ENCODE peak calls at places on chromosomes 12 and 14, in eight cellular contexts. B, Y, K, F, U, M, E and X are unnamed samples. For H3K27me3, the result is how much of the 10 kb centered on the place peaks cover.

GRCh38 chr14:77375973-77376372 is 921 bp downstream of the TMED8 start:
- DNase-seq in U (no peak), K (no peak), B (no peak), Y (no peak), F (no peak), E (no peak), M (no peak), X (no peak)

GRCh38 chr14:85333313-85333712 is 196.6 kb upstream of the FLRT2 start:
- DNase-seq in M (no peak), Y (no peak), U (no peak), E (no peak), K (peak), B (peak), F (peak), X (no peak)

GRCh38 chr12:92438641-92439396 is 264.0 kb upstream of the PLEKHG7 start:
- DNase-seq in E (no peak), U (no peak), Y (no peak), F (no peak), M (no peak), B (no peak), K (no peak), X (no peak)

GRCh38 chr14:65927871-65928270 is 515.3 kb downstream of the FUT8 start:
- DNase-seq in F (no peak), K (no peak), U (no peak), B (no peak), E (peak), Y (no peak), M (peak), X (no peak)

GRCh38 chr12:60819794-60820193 is 1224.0 kb downstream of the SLC16A7 start:
- DNase-seq in E (no peak), M (no peak), K (no peak), Y (no peak), B (no peak), U (no peak), F (no peak), X (no peak)

GRCh38 chr14:28913056-28913455 is 146.5 kb downstream of the FOXG1 start:
- DNase-seq in M (no peak), Y (no peak), U (no peak), F (no peak), K (no peak), E (no peak), B (no peak), X (no peak)

GRCh38 chr12:14952295-14952995 is 9.0 kb downstream of the ARHGDIB start:
- DNase-seq in K (peak), B (peak), E (peak), Y (no peak), U (no peak), F (peak), M (peak), X (no peak)

GRCh38 chr12:123250471-123251383 is 17.5 kb downstream of the MTRFR start:
- DNase-seq in M (no peak), E (no peak), F (peak), Y (no peak), K (peak), B (no peak), U (no peak), X (no peak)

GRCh38 chr14:100450736-100451135 is 127.6 kb downstream of the SLC25A47 start:
- DNase-seq in B (no peak), Y (no peak), F (no peak), U (no peak), K (no peak), E (no peak), M (no peak), X (no peak)

GRCh38 chr12:11650697-11651281 is 1.3 kb downstream of the ETV6 start:
- DNase-seq in K (peak), U (no peak), F (peak), B (peak), Y (no peak), E (no peak), M (peak), X (no peak)

GRCh38 chr14:97138801-97139200 is 341.6 kb downstream of the VRK1 start:
- DNase-seq in U (no peak), Y (no peak), E (no peak), F (peak), K (no peak), B (no peak), M (no peak), X (no peak)

GRCh38 chr14:92751819-92752218 is 3.4 kb upstream of the LGMN start:
- DNase-seq in B (no peak), Y (no peak), K (no peak), U (no peak), E (no peak), F (no peak), M (no peak), X (no peak)

GRCh38 chr12:64610660-64611429 is 550 bp downstream of the RASSF3 start:
- DNase-seq in B (peak), U (no peak), M (peak), E (peak), F (peak), Y (no peak), K (no peak), X (no peak)

GRCh38 chr12:96989916-96990315 is 82.9 kb downstream of the NEDD1 start:
- DNase-seq in Y (peak), U (no peak), F (peak), B (no peak), K (peak), M (no peak), E (no peak), X (no peak)

DNA sequence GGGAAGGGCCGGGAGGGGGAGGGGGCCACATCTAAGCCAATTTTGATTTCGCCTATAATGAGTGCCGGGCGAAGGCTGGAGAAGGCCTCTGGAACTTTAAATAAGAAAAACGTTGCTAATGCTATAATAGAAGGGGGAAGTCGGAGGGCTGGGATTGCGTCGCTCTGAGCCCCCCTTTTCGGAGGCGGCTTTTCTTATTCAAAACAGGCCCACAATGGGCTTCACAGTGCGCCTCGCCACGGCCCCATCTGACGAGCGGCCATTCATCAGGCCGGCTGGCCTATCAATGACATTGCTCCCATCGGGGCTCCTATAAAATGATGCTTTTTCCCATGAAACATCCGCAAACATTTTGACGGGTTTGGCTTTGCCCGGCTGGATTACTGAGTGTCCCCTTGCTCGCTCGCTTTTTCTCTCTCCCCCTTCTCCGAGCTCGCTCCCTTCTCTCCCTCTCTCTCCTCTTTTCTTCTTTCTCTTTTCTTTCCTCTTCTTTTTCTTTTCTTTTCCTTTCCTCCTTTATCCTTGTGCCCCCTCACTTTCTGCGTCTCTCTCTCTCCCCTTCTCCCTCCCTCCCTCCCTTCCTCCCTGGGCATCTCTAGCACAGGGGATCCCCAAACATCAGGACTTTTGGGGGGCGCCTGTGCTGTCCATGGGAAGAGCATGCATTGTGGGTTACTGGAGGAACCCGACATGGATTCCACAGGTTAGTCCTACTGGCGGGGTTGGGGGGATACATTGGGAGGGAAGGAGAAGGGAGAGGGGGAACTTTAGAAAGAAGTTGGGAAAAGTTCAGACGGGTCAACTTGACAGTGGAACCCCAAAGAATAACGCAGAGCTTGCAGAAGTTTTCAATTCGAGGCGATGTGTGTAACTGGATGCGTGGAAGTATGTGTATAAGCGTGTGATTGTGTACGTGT is at the start of gene RFX4:
- DNase-seq in E (no peak), M (no peak), Y (no peak), B (no peak), K (no peak), U (no peak), F (no peak), X (no peak)
- H3K27me3 ChIP-seq in E (under half), M (under half), Y (half or more), B (half or more), K (half or more), U (under half), F (half or more), X (under half)

GRCh38 chr12:116881325-116881866 is at the start of gene HRK:
- DNase-seq in M (no peak), K (no peak), F (no peak), B (no peak), E (no peak), Y (no peak), U (no peak), X (no peak)

GRCh38 chr12:116880213-116880816 is 926 bp downstream of the HRK start:
- DNase-seq in F (no peak), K (no peak), B (no peak), E (no peak), M (no peak), Y (no peak), U (no peak), X (no peak)

GRCh38 chr12:116882742-116883141 is 1.5 kb upstream of the HRK start:
- DNase-seq in K (peak), M (no peak), B (peak), Y (no peak), E (no peak), U (no peak), F (peak), X (no peak)

GRCh38 chr12:116880817-116881324 is 370 bp downstream of the HRK start:
- DNase-seq in Y (no peak), E (no peak), B (peak), F (peak), U (no peak), K (no peak), M (no peak), X (no peak)

DNA sequence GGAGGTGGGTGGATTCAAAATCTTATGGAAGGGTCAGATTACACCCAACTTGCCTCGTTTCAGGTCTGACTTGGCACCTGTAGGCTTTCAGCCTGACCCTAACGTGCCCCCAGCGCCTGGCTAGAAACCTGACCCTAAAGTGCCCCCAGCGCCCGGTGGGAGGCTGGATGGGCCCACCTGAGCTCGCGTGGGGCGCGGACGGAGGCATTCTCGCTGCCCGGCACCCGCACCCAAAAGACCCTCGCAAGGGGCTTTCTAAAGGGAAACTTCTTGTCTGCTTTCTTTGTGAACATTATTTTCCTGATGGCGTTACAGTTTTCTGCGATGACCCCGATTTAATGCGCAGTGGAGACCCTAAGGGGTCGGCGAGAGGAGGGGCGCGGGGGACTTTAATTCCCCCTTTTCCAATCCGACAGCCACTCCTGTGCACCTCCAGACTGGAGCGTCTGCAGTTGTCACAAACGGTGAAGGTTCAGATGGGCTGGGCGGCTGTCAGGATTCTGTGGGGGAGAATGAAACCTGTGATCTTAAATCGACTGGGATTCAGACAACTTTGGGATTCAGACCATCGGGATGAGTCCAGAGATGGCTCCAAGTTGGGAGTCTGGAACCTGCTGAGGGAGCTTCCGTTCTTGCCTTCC is 746 bp upstream of the HRK start:
- DNase-seq in B (no peak), Y (no peak), K (no peak), M (no peak), U (no peak), E (no peak), F (no peak), X (no peak)
- H3K27me3 ChIP-seq in B (half or more), Y (under half), K (under half), M (under half), U (under half), E (under half), F (under half), X (under half)

DNA sequence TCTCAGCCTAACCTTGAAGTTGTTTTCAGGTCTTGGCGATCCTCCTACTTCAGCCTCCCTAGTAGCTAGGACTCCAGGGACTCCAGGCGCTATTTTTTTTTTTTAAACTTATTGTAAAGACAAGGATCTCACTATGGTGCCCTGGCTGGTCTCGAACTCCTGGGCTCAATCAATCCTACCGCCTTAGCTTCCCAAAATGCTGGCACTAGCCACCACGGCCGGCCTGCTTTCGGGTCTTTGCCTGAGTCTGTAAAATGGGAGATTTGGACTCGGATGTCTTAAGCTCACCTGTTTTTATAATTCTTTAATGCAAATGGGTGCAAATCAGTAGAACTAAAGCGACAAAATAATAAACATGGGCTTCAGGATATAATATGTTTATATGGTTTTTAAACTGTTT is 858 bp upstream of the SYT10 start:
- DNase-seq in Y (no peak), M (no peak), F (no peak), B (no peak), U (no peak), E (no peak), K (no peak), X (no peak)
- H3K27me3 ChIP-seq in Y (under half), M (under half), F (under half), B (under half), U (under half), E (under half), K (under half), X (under half)

GRCh38 chr14:104419865-104420458 is 159.6 kb upstream of the C14orf180 start:
- DNase-seq in K (no peak), Y (no peak), B (no peak), F (no peak), E (no peak), M (no peak), U (no peak), X (no peak)
- H3K27me3 ChIP-seq in K (under half), Y (under half), B (under half), F (half or more), E (under half), M (under half), U (under half), X (under half)

GRCh38 chr12:47012552-47012951 is 66.9 kb upstream of the PCED1B start:
- DNase-seq in K (no peak), U (no peak), E (no peak), M (no peak), Y (no peak), B (no peak), F (no peak), X (no peak)

GRCh38 chr12:47015381-47015780 is 64.0 kb upstream of the PCED1B start:
- DNase-seq in Y (no peak), M (no peak), U (no peak), F (no peak), E (no peak), B (no peak), K (no peak), X (no peak)

GRCh38 chr12:47017041-47017713 is 62.2 kb upstream of the PCED1B start:
- DNase-seq in Y (no peak), B (no peak), F (no peak), M (no peak), E (no peak), U (no peak), K (no peak), X (no peak)

GRCh38 chr12:47017901-47018479 is 61.4 kb upstream of the PCED1B start:
- DNase-seq in U (no peak), B (peak), E (no peak), M (no peak), F (peak), K (peak), Y (no peak), X (no peak)

GRCh38 chr12:47014474-47014873 is 64.9 kb upstream of the PCED1B start:
- DNase-seq in F (peak), U (no peak), K (peak), B (peak), Y (no peak), M (no peak), E (no peak), X (no peak)
- H3K27me3 ChIP-seq in F (under half), U (under half), K (under half), B (under half), Y (under half), M (under half), E (under half), X (under half)

GRCh38 chr12:130223767-130224244 is 61.5 kb downstream of the FZD10 start:
- DNase-seq in E (no peak), M (no peak), Y (no peak), U (no peak), K (no peak), F (no peak), B (no peak), X (no peak)
- H3K27me3 ChIP-seq in E (under half), M (under half), Y (under half), U (under half), K (under half), F (under half), B (under half), X (under half)

GRCh38 chr12:51866324-51866723 is 17.8 kb upstream of the FIGNL2 start:
- DNase-seq in K (no peak), M (no peak), Y (no peak), E (no peak), B (no peak), U (no peak), F (no peak), X (no peak)
- H3K27me3 ChIP-seq in K (under half), M (under half), Y (under half), E (half or more), B (half or more), U (under half), F (under half), X (under half)

GRCh38 chr12:47995976-47996375 is 8.3 kb downstream of the COL2A1 start:
- DNase-seq in Y (no peak), K (no peak), U (no peak), E (no peak), B (peak), M (no peak), F (peak), X (no peak)
- H3K27me3 ChIP-seq in Y (under half), K (under half), U (under half), E (under half), B (half or more), M (under half), F (under half), X (under half)

GRCh38 chr12:53973093-53974042 is at the start of gene HOXC11:
- DNase-seq in U (no peak), Y (no peak), K (no peak), F (peak), B (no peak), M (no peak), E (no peak), X (no peak)
- H3K27me3 ChIP-seq in U (half or more), Y (half or more), K (half or more), F (under half), B (half or more), M (half or more), E (half or more), X (under half)

DNA sequence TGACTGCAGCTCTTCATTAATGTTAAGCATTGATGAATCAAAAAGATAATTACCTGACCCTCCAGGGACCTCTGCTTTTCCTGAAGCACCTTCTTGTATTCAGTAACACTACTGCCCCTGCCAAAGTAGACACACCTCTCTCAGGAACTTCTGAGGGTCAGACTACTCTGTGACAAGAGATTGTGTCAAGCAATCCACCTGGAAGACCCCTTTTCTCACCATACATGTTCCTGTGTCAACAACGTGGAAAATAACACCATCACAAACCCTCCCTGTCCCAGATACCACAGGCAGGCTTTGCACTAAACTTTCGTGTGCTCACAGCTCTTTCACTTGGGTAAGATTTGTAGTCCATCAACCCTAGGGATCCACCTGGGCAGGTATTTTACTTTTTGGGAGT is 13.2 kb downstream of the KRT76 start:
- DNase-seq in M (no peak), Y (no peak), E (no peak), B (no peak), U (no peak), F (no peak), K (no peak), X (no peak)
- H3K27me3 ChIP-seq in M (under half), Y (under half), E (under half), B (under half), U (under half), F (under half), K (under half), X (under half)